ENCODE peak calls at places on chromosomes 7 and 10, in four cellular contexts. E, G, S and I are unnamed samples. For H3K4me1, the result is how much of the 10 kb centered on the place peaks cover.

GRCh38 chr7:132906193-132906829 is 175.6 kb downstream of the CHCHD3 start:
- DNase-seq in E (no peak), G (no peak), S (no peak), I (no peak)

GRCh38 chr7:39616138-39616537 is 7.2 kb upstream of the RALA start:
- DNase-seq in E (no peak), G (no peak), S (peak), I (no peak)

GRCh38 chr10:11909618-11910017 is 86.5 kb downstream of the PROSER2 start:
- DNase-seq in E (no peak), G (no peak), S (no peak), I (no peak)

GRCh38 chr7:112452102-112452888 is 2.0 kb downstream of the IFRD1 start:
- DNase-seq in E (peak), G (no peak), S (peak), I (peak)

GRCh38 chr10:10792681-10793080 is 225.0 kb upstream of the CELF2 start:
- DNase-seq in E (no peak), G (no peak), S (peak), I (no peak)

GRCh38 chr7:256981-257646 is 32.9 kb upstream of the FOXL3 start:
- DNase-seq in E (no peak), G (no peak), S (no peak), I (no peak)

GRCh38 chr10:124459395-124459794 is 2.2 kb upstream of the LHPP start:
- DNase-seq in E (no peak), G (no peak), S (peak), I (no peak)

GRCh38 chr7:4838626-4839334 is 23.1 kb downstream of the PAPOLB start:
- DNase-seq in E (no peak), G (no peak), S (no peak), I (no peak)

GRCh38 chr7:92729172-92729571 is 107.2 kb downstream of the CDK6 start:
- DNase-seq in E (no peak), G (no peak), S (no peak), I (no peak)

GRCh38 chr10:72694476-72695369 is 2.8 kb downstream of the MCU start:
- DNase-seq in E (peak), G (no peak), S (peak), I (peak)

GRCh38 chr7:155252388-155252957 is 45.2 kb upstream of the INSIG1 start:
- DNase-seq in E (no peak), G (no peak), S (peak), I (no peak)

GRCh38 chr10:62960416-62960815 is 144.2 kb upstream of the EGR2 start:
- DNase-seq in E (no peak), G (no peak), S (peak), I (no peak)

GRCh38 chr7:80807166-80807900 is 111.5 kb downstream of the SEMA3C start:
- DNase-seq in E (no peak), G (no peak), S (no peak), I (no peak)

GRCh38 chr7:148978091-148978490 is 50.2 kb downstream of the PDIA4 start:
- DNase-seq in E (no peak), G (no peak), S (no peak), I (no peak)

GRCh38 chr10:94042001-94042813 is 48.5 kb downstream of the PLCE1 start:
- DNase-seq in E (no peak), G (peak), S (peak), I (no peak)

GRCh38 chr10:6580279-6581029 is 378 bp upstream of the PRKCQ start:
- DNase-seq in E (peak), G (peak), S (no peak), I (peak)

GRCh38 chr10:71270301-71270777 is 48.7 kb upstream of the SLC29A3 start:
- DNase-seq in E (peak), G (peak), S (peak), I (peak)

GRCh38 chr7:28418311-28418710 is 6.0 kb downstream of the CREB5 start:
- DNase-seq in E (no peak), G (no peak), S (no peak), I (no peak)

GRCh38 chr10:19966751-19967150 is 150.5 kb downstream of the PLXDC2 start:
- DNase-seq in E (peak), G (no peak), S (no peak), I (no peak)

GRCh38 chr10:119374236-119374635 is 166.9 kb downstream of the GRK5 start:
- DNase-seq in E (no peak), G (no peak), S (no peak), I (no peak)

GRCh38 chr10:119370972-119371703 is 163.8 kb downstream of the GRK5 start:
- DNase-seq in E (peak), G (no peak), S (no peak), I (no peak)

GRCh38 chr10:119370046-119370770 is 162.8 kb downstream of the GRK5 start:
- DNase-seq in E (no peak), G (no peak), S (peak), I (no peak)

GRCh38 chr10:119368991-119369869 is 161.9 kb downstream of the GRK5 start:
- DNase-seq in E (no peak), G (no peak), S (no peak), I (peak)

DNA sequence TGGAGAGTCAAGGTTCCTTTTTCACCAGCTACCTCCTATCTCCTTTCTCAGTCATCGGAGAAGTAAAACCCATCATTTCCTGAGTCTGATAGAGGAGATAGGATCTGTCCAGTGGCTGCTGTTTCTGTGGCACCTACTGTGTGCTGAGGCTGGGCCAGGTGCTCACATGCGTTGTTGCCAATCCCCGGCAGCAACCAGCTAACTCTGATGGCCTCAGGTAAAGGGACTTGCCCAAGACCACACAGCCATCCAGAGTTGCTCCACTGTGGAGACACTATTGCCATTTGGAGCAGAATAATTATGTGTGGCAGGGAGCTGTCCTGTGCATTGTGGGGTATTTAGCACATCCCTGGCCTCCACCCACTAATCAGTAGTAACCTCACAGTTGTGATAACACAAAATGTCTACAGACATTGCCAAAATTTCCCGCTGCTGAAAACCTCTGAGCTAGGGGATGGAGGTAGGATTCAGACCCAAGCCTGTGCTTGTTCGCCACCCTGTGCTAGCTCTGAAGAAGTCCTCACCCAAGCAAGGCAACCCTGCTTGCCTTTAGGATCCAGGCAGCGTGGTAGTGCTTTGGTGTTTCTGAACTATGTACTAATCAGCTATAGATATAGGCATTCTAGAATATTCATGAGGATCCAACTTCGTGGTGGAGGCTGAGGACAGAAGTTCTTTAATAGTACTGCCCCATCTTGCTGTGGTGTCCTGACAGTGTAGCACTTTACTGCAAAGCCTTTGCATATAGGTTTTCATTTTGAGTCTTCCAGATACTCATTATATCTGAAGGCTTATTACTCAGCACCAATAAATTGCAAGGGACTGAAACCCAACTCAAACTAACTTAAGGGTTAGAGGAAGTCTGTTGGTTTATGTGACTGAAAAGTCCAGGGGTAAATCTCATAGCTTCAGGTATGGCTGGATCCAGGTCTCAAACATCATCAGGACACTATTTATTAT is 164.6 kb downstream of the GRK5 start:
- DNase-seq in E (no peak), G (no peak), S (no peak), I (no peak)
- H3K4me1 ChIP-seq in E (under half), G (under half), S (under half), I (under half)

DNA sequence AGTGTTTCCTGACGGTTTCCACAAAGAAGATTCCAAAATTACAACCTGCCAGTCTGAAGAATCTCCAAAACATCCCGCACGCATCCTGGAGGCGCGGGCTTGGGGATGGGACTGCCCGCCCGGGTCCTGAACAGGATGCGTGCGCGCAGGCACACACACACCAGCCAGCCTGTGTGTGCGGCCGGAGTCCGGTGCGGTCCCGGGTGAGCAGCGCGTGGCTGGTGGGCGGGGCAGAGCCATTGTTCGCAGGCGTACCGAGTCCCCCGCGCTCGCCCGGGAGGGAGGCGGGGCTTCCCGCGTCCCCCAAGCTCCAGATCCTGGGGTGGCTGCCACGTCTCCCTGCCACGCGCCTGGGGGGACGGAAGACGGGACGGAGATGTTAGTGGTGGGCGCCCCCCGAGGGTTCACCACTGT is 675 bp upstream of the SCD start:
- DNase-seq in E (peak), G (peak), S (peak), I (peak)
- TF ChIP-seq EZH2phosphoT487 in E (no peak), G (no peak), S (no peak), I (no peak)

GRCh38 chr7:116540743-116541142 is 15.9 kb downstream of the CAV1 start:
- DNase-seq in E (no peak), G (no peak), S (peak), I (no peak)
- H3K4me1 ChIP-seq in E (half or more), G (under half), S (under half), I (under half)

GRCh38 chr7:33905389-33906032 is at the start of gene BMPER:
- DNase-seq in E (peak), G (no peak), S (peak), I (no peak)
- TF ChIP-seq EZH2phosphoT487 in E (no peak), G (no peak), S (no peak), I (no peak)

GRCh38 chr10:88122571-88122970 is 259.1 kb downstream of the PTEN start:
- DNase-seq in E (no peak), G (no peak), S (no peak), I (peak)
- H3K4me1 ChIP-seq in E (under half), G (under half), S (under half), I (half or more)